ENCODE peak calls at places on chromosome 16, in five cellular contexts. One of them, this sample, is unnamed.

GRCh38 chr16:78515421-78515820 is 416.0 kb downstream of the WWOX start:
- DNase-seq in A549: no peak
- DNase-seq in K562: no peak
- DNase-seq in HepG2: no peak
- DNase-seq in H1: no peak
- DNase-seq in this sample: no peak

GRCh38 chr16:89366561-89367537 is 123.5 kb downstream of the ANKRD11 start:
- DNase-seq in A549: no peak
- DNase-seq in K562: no peak
- DNase-seq in H1: no peak
- DNase-seq in HepG2: no peak
- DNase-seq in this sample: no peak

GRCh38 chr16:87652386-87652785 is 50.1 kb downstream of the JPH3 start:
- DNase-seq in H1: no peak
- DNase-seq in K562: no peak
- DNase-seq in HepG2: no peak
- DNase-seq in A549: no peak
- DNase-seq in this sample: no peak

GRCh38 chr16:87369796-87370719 is 13.5 kb downstream of the FBXO31 start:
- DNase-seq in K562: no peak
- DNase-seq in H1: no peak
- DNase-seq in A549: no peak
- DNase-seq in HepG2: no peak
- DNase-seq in this sample: no peak

GRCh38 chr16:70512456-70512855 is 10.9 kb downstream of the COG4 start:
- DNase-seq in A549: peak; percentile 33
- DNase-seq in H1: no peak
- DNase-seq in HepG2: no peak
- DNase-seq in K562: no peak
- DNase-seq in this sample: peak; percentile 59

GRCh38 chr16:30786936-30787612 is at the start of gene ZNF629:
- DNase-seq in K562: peak; percentile 83
- DNase-seq in A549: peak; percentile 77
- DNase-seq in HepG2: peak; percentile 79
- DNase-seq in H1: peak; percentile 87
- DNase-seq in this sample: peak; percentile 57

GRCh38 chr16:74580828-74581227 is 26.1 kb downstream of the GLG1 start:
- DNase-seq in H1: no peak
- DNase-seq in HepG2: no peak
- DNase-seq in K562: no peak
- DNase-seq in A549: no peak
- DNase-seq in this sample: no peak

GRCh38 chr16:59090501-59090900 is 356.4 kb upstream of the GOT2 start:
- DNase-seq in H1: no peak
- DNase-seq in HepG2: no peak
- DNase-seq in A549: no peak
- DNase-seq in K562: no peak
- DNase-seq in this sample: no peak

GRCh38 chr16:55678061-55678935 is 22.5 kb downstream of the SLC6A2 start:
- DNase-seq in HepG2: no peak
- DNase-seq in A549: no peak
- DNase-seq in K562: no peak
- DNase-seq in H1: no peak
- DNase-seq in this sample: no peak

GRCh38 chr16:11604783-11605563 is 18.3 kb upstream of the LITAF start:
- DNase-seq in K562: no peak
- DNase-seq in HepG2: no peak
- DNase-seq in H1: no peak
- DNase-seq in A549: no peak
- DNase-seq in this sample: peak; percentile 85

GRCh38 chr16:83733301-83733700 is 74.5 kb upstream of the HSBP1 start:
- DNase-seq in HepG2: no peak
- DNase-seq in H1: no peak
- DNase-seq in A549: no peak
- DNase-seq in K562: no peak
- DNase-seq in this sample: peak; percentile 68

GRCh38 chr16:69563605-69564580 is 1.9 kb upstream of the NFAT5 start:
- DNase-seq in K562: peak; percentile 20
- DNase-seq in A549: peak; percentile 46
- DNase-seq in HepG2: peak; percentile 49
- DNase-seq in H1: peak; percentile 51
- DNase-seq in this sample: peak; percentile 65

GRCh38 chr16:68992521-68992920 is 112.9 kb upstream of the HAS3 start:
- DNase-seq in H1: no peak
- DNase-seq in K562: no peak
- DNase-seq in HepG2: peak; percentile 70
- DNase-seq in A549: peak; percentile 75
- DNase-seq in this sample: peak; percentile 86

GRCh38 chr16:30368122-30368791 is 2.0 kb downstream of the TBC1D10B start:
- DNase-seq in A549: no peak
- DNase-seq in H1: no peak
- DNase-seq in HepG2: no peak
- DNase-seq in K562: peak; percentile 31
- DNase-seq in this sample: peak; percentile 59

GRCh38 chr16:8867483-8868271 is 1.1 kb downstream of the CARHSP1 start:
- DNase-seq in HepG2: no peak
- DNase-seq in K562: peak; percentile 41
- DNase-seq in A549: no peak
- DNase-seq in H1: no peak
- DNase-seq in this sample: no peak

GRCh38 chr16:89123001-89123830 is 29.6 kb downstream of the ACSF3 start:
- DNase-seq in K562: no peak
- DNase-seq in HepG2: no peak
- DNase-seq in A549: no peak
- DNase-seq in H1: no peak
- DNase-seq in this sample: no peak

GRCh38 chr16:64290461-64290860 is 831.4 kb downstream of the CDH11 start:
- DNase-seq in HepG2: no peak
- DNase-seq in H1: no peak
- DNase-seq in K562: no peak
- DNase-seq in A549: no peak
- DNase-seq in this sample: no peak

GRCh38 chr16:29962344-29962994 is 590 bp downstream of the TMEM219 start:
- DNase-seq in K562: peak; percentile 16
- DNase-seq in A549: peak; percentile 30
- DNase-seq in H1: no peak
- DNase-seq in HepG2: peak; percentile 33
- DNase-seq in this sample: peak; percentile 27

GRCh38 chr16:74724820-74725549 is 24.3 kb upstream of the MLKL start:
- DNase-seq in H1: no peak
- DNase-seq in A549: no peak
- DNase-seq in HepG2: no peak
- DNase-seq in K562: no peak
- DNase-seq in this sample: peak; percentile 82

GRCh38 chr16:3598236-3598635 is 13.2 kb downstream of the SLX4 start:
- DNase-seq in H1: no peak
- DNase-seq in HepG2: no peak
- DNase-seq in A549: no peak
- DNase-seq in K562: no peak
- DNase-seq in this sample: no peak

GRCh38 chr16:3601614-3602319 is 9.6 kb downstream of the SLX4 start:
- DNase-seq in H1: no peak
- DNase-seq in A549: no peak
- DNase-seq in K562: no peak
- DNase-seq in HepG2: no peak
- DNase-seq in this sample: no peak

GRCh38 chr16:3599121-3599520 is 12.3 kb downstream of the SLX4 start:
- DNase-seq in HepG2: peak; percentile 18
- DNase-seq in K562: no peak
- DNase-seq in H1: no peak
- DNase-seq in A549: no peak
- DNase-seq in this sample: no peak

GRCh38 chr16:3597676-3598075 is 13.7 kb downstream of the SLX4 start:
- DNase-seq in HepG2: no peak
- DNase-seq in H1: no peak
- DNase-seq in K562: no peak
- DNase-seq in A549: no peak
- DNase-seq in this sample: no peak

GRCh38 chr16:3599922-3600321 is 11.5 kb downstream of the SLX4 start:
- DNase-seq in K562: no peak
- DNase-seq in A549: peak; percentile 22
- DNase-seq in H1: no peak
- DNase-seq in HepG2: no peak
- DNase-seq in this sample: no peak
- TF ChIP-seq MAFK in K562: no peak
- TF ChIP-seq MAFK in A549: no peak
- TF ChIP-seq MAFK in H1: no peak
- TF ChIP-seq MAFK in HepG2: no peak
- TF ChIP-seq MAFK in this sample: no peak

GRCh38 chr16:72783716-72784320 is 264.1 kb downstream of the ZFHX3 start:
- DNase-seq in K562: no peak
- DNase-seq in H1: no peak
- DNase-seq in HepG2: peak; percentile 65
- DNase-seq in A549: peak; percentile 9
- DNase-seq in this sample: peak; percentile 68
- TF ChIP-seq MAFK in K562: no peak
- TF ChIP-seq MAFK in H1: no peak
- TF ChIP-seq MAFK in HepG2: no peak
- TF ChIP-seq MAFK in A549: no peak
- TF ChIP-seq MAFK in this sample: no peak

GRCh38 chr16:622920-623280 is 7.9 kb upstream of the WFIKKN1 start:
- DNase-seq in HepG2: no peak
- DNase-seq in H1: no peak
- DNase-seq in A549: no peak
- DNase-seq in K562: peak; percentile 79
- DNase-seq in this sample: no peak
- TF ChIP-seq MAFK in HepG2: no peak
- TF ChIP-seq MAFK in H1: no peak
- TF ChIP-seq MAFK in A549: no peak
- TF ChIP-seq MAFK in K562: no peak
- TF ChIP-seq MAFK in this sample: no peak

DNA sequence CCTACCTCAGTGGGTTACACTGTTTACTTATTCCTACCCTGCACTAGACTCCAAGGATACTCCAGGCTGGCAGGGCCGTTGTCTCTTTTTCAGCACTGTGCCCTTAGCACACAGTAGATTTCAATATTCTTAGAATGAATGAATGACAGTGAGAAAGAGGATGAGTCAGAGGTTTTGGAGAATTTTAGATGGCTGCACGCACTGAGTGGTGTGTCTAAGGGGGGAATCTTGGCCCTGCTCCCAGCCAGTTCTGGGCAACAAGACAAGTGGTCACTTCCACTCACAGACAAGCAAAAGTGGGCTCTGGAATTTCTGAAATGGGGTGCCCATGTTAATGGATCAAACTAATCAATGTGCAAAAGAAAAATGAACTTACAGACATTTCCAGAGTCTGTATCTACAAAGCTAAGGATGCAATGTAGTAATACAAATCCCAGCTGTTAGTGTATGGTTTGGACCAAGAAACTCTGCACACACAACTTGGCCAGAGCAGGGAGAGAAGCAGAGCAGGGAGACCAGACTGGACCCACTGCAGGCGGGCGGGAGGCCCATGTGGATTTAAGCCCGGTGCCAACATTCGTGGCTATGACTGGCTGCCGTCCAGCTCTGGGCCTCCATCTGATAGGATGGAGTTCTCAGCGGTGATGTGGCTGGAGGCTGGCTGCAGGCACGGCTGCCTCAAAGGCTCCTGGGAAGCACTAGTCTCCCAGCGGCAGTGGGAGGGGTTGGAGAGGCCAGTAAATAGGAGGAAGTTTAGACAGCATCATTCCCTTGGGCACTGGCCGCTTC is 95.6 kb upstream of the CDYL2 start:
- DNase-seq in K562: peak; percentile 41
- DNase-seq in HepG2: peak; percentile 52
- DNase-seq in A549: peak; percentile 36
- DNase-seq in H1: peak; percentile 23
- DNase-seq in this sample: peak; percentile 76
- TF ChIP-seq MAFK in K562: no peak
- TF ChIP-seq MAFK in HepG2: no peak
- TF ChIP-seq MAFK in A549: no peak
- TF ChIP-seq MAFK in H1: no peak
- TF ChIP-seq MAFK in this sample: no peak

DNA sequence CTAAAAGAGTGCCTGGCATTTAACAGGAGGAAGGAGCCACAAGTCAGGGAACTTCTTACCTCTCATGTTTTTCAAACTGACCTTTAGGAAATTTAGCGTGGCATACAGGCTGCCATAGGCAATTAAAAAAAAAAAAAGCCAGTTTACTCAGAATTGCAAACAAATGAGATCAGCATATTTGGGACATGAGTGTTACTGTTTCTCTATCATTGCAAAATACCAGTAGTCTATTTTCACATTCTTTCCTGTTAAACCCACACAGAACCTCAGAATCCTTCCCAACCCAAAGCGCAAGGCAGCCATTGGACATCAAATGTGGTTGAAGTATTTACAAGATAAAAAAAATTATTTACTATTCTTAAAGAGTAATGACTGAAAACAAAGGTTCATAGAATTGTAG is 366.4 kb upstream of the DYNLRB2 start:
- DNase-seq in HepG2: peak; percentile 41
- DNase-seq in A549: peak; percentile 53
- DNase-seq in K562: no peak
- DNase-seq in H1: no peak
- DNase-seq in this sample: peak; percentile 89
- TF ChIP-seq MAFK in HepG2: peak; percentile 76
- TF ChIP-seq MAFK in A549: peak; percentile 81
- TF ChIP-seq MAFK in K562: no peak
- TF ChIP-seq MAFK in H1: no peak
- TF ChIP-seq MAFK in this sample: peak; percentile 82

DNA sequence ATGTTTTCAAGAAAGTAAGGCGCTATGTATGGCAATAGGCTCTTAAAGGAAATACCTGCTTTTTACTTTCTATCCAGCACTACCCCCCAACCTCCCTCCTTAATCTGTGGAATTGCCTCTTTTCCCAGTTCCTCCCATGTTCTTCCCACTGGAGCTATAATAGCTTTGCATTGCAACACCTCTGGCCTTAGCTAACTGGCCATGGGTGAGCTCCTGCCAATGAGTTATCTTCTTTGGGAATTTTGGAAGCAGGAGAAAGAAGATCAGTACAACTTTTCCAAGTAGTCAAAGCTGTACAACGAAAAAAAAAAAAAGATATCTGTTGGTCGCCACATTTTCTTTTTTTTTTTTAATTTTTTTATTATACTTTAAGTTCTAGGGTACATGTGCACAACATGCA is 398.0 kb downstream of the NPIPA8 start:
- DNase-seq in H1: no peak
- DNase-seq in K562: no peak
- DNase-seq in HepG2: no peak
- DNase-seq in A549: no peak
- DNase-seq in this sample: no peak
- TF ChIP-seq MAFK in H1: no peak
- TF ChIP-seq MAFK in K562: no peak
- TF ChIP-seq MAFK in HepG2: no peak
- TF ChIP-seq MAFK in A549: no peak
- TF ChIP-seq MAFK in this sample: no peak

DNA sequence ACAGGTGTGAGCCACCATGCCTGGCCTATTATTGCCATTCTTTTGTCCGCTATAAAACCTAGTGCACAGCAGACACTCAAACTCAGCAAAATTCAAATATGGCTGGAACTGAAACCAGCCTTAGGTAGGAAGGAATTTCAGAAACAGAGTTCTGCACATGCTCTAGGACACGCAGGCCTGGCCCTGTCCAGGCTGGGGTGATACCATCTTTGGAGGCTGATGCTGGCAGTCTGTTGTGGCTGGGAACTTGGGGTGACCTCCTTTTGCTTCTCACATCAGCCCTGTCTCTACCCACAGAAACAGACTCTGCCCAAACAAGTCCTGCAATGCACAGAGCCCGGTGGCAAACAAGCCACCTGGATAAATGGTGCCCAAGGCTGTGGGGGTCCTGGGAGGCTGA is 12.6 kb upstream of the KIFC3 start:
- DNase-seq in HepG2: no peak
- DNase-seq in A549: no peak
- DNase-seq in H1: no peak
- DNase-seq in K562: no peak
- DNase-seq in this sample: no peak
- TF ChIP-seq MAFK in HepG2: no peak
- TF ChIP-seq MAFK in A549: no peak
- TF ChIP-seq MAFK in H1: no peak
- TF ChIP-seq MAFK in K562: no peak
- TF ChIP-seq MAFK in this sample: no peak

This sample was measured in IMR-90.